ENCODE peak calls at places on chromosomes 12 and 14, in eight cellular contexts. H is tibial artery, W is tibial nerve, U is breast epithelium, N is GM20000, S is GM13976, J is AG10803, K is WTC11. R is an unnamed sample.

GRCh38 chr12:67572492-67572891 is 76.1 kb upstream of the DYRK2 start:
- DNase-seq in H (no peak), W (no peak), U (no peak), N (no peak), S (no peak), J (no peak), K (no peak), R (no peak)

GRCh38 chr12:50217202-50217601 is 50.0 kb upstream of the CERS5 start:
- DNase-seq in H (no peak), W (no peak), U (no peak), N (no peak), S (no peak), J (no peak), K (no peak), R (no peak)

GRCh38 chr12:115519359-115519758 is 758.1 kb downstream of the MED13L start:
- DNase-seq in H (no peak), W (no peak), U (no peak), N (no peak), S (no peak), J (no peak), K (no peak), R (no peak)

GRCh38 chr12:3828888-3829287 is 44.3 kb downstream of the PARP11 start:
- DNase-seq in H (no peak), W (no peak), U (no peak), N (no peak), S (no peak), J (no peak), K (no peak), R (no peak)

GRCh38 chr14:53048631-53049030 is 97.8 kb upstream of the FERMT2 start:
- DNase-seq in H (no peak), W (no peak), U (no peak), N (no peak), S (no peak), J (peak), K (no peak), R (no peak)

GRCh38 chr14:92352158-92352985 is 29.4 kb downstream of the SLC24A4 start:
- DNase-seq in H (no peak), W (no peak), U (no peak), N (peak), S (peak), J (peak), K (peak), R (no peak)

GRCh38 chr12:49358548-49359141 is 8.6 kb upstream of the SPATS2 start:
- DNase-seq in H (peak), W (peak), U (no peak), N (peak), S (peak), J (peak), K (peak), R (no peak)

GRCh38 chr12:45713108-45713507 is 16.4 kb upstream of the ARID2 start:
- DNase-seq in H (no peak), W (no peak), U (no peak), N (no peak), S (no peak), J (peak), K (no peak), R (no peak)

GRCh38 chr14:20609215-20610001 is 18.2 kb upstream of the RNASE12 start:
- DNase-seq in H (peak), W (peak), U (no peak), N (peak), S (peak), J (peak), K (peak), R (no peak)

GRCh38 chr12:5433081-5433839 is 1.4 kb downstream of the NTF3 start:
- DNase-seq in H (peak), W (no peak), U (no peak), N (no peak), S (no peak), J (peak), K (peak), R (no peak)
- TF ChIP-seq CTCF in H (peak), W (no peak), U (no peak), N (no peak), S (no peak), J (no peak), K (no peak), R (no peak)

GRCh38 chr12:14514154-14514842 is 53.4 kb downstream of the PLBD1 start:
- DNase-seq in H (no peak), W (no peak), U (no peak), N (peak), S (peak), J (peak), K (no peak), R (no peak)
- TF ChIP-seq CTCF in H (no peak), W (no peak), U (peak), N (no peak), S (peak), J (peak), K (no peak), R (peak)

DNA sequence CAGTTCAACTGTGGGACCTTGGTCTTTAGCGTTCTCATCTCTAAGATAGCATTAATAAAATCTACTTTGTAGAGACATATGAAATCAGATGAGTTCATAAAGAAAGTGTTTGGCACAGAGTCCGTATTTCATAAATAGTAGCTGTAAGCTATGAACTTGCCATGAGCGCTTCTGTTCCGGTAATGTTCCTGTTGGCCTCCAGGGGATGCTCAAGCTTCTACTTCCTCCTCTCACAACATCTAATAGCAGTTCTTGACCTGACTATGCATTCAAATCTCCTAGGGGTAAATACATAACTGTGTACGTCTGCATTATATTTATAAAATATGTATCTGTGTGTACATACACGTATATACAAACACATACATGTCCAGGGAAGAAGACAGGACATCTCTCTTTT is 288.2 kb upstream of the TMPO start:
- DNase-seq in H (no peak), W (no peak), U (no peak), N (no peak), S (no peak), J (peak), K (peak), R (no peak)
- TF ChIP-seq CTCF in H (no peak), W (peak), U (no peak), N (no peak), S (peak), J (peak), K (peak), R (no peak)

GRCh38 chr12:122356192-122356635 is 66.3 kb downstream of the CLIP1 start:
- DNase-seq in H (peak), W (peak), U (no peak), N (peak), S (peak), J (peak), K (peak), R (no peak)
- TF ChIP-seq CTCF in H (peak), W (peak), U (peak), N (peak), S (peak), J (peak), K (peak), R (peak)